ENCODE peak calls at places on chromosomes 16 and 17, in five cellular contexts. G is AG10803, C is cardiac fibroblast, W is fibroblast of mammary gland, Z is coronary artery. S is an unnamed sample.

GRCh38 chr16:20364051-20364450 is 11.5 kb upstream of the UMOD start:
- DNase-seq in W (no peak), C (no peak), G (no peak), Z (no peak), S (no peak)

GRCh38 chr16:10607157-10607556 is 26.8 kb upstream of the EMP2 start:
- DNase-seq in C (no peak), Z (no peak), G (no peak), W (no peak), S (no peak)

GRCh38 chr16:28491080-28491969 is 549 bp downstream of the CLN3 start:
- DNase-seq in Z (no peak), C (peak; percentile 13), W (no peak), G (peak; percentile 9), S (peak; percentile 39)

GRCh38 chr17:50477976-50478375 is 684 bp upstream of the RSAD1 start:
- DNase-seq in W (no peak), G (no peak), Z (peak; percentile 72), C (no peak), S (no peak)

GRCh38 chr17:67525239-67526135 is 148.4 kb downstream of the PITPNC1 start:
- DNase-seq in G (no peak), C (no peak), Z (peak; percentile 5), W (no peak), S (no peak)

GRCh38 chr17:67478266-67479118 is 101.4 kb downstream of the PITPNC1 start:
- DNase-seq in G (no peak), W (no peak), Z (no peak), C (no peak), S (no peak)

GRCh38 chr16:13552062-13552959 is 367.6 kb upstream of the ERCC4 start:
- DNase-seq in G (no peak), W (no peak), Z (no peak), C (no peak), S (peak; percentile 7)

GRCh38 chr17:17959520-17960361 is 12.5 kb downstream of the TOM1L2 start:
- DNase-seq in W (peak; percentile 45), Z (no peak), C (peak; percentile 48), G (peak; percentile 45), S (peak; percentile 72)

GRCh38 chr17:81741594-81742452 is 29.7 kb downstream of the SLC25A10 start:
- DNase-seq in Z (no peak), C (no peak), W (no peak), G (no peak), S (no peak)

GRCh38 chr16:11429823-11430222 is 84.6 kb downstream of the RMI2 start:
- DNase-seq in C (no peak), G (no peak), Z (no peak), W (peak; percentile 7), S (no peak)

GRCh38 chr16:9666834-9667480 is 515.3 kb downstream of the GRIN2A start:
- DNase-seq in G (no peak), W (no peak), Z (no peak), C (no peak), S (no peak)

GRCh38 chr16:4976079-4976478 is 17.9 kb downstream of the SEC14L5 start:
- DNase-seq in G (no peak), Z (no peak), C (no peak), W (no peak), S (peak; percentile 76)

GRCh38 chr17:57747221-57748017 is 2.3 kb upstream of the CCDC182 start:
- DNase-seq in C (peak; percentile 77), Z (no peak), W (peak; percentile 69), G (peak; percentile 68), S (peak; percentile 76)

GRCh38 chr17:72833113-72833512 is 259.4 kb downstream of the SLC39A11 start:
- DNase-seq in C (no peak), G (no peak), W (no peak), Z (no peak), S (no peak)

GRCh38 chr17:55433629-55434422 is 12.2 kb upstream of the MMD start:
- DNase-seq in Z (no peak), G (peak; percentile 93), W (peak; percentile 97), C (peak; percentile 95), S (no peak)

GRCh38 chr17:17403899-17404576 is 72.8 kb upstream of the MED9 start:
- DNase-seq in W (no peak), G (no peak), Z (no peak), C (no peak), S (no peak)

GRCh38 chr17:4808378-4808767 is 1.4 kb downstream of the PLD2 start:
- DNase-seq in G (no peak), C (peak; percentile 63), W (no peak), Z (no peak), S (no peak)

GRCh38 chr17:30426292-30426691 is 47.6 kb downstream of the CPD start:
- DNase-seq in C (no peak), Z (no peak), W (peak; percentile 60), G (no peak), S (no peak)

GRCh38 chr17:31327534-31328526 is 6.4 kb upstream of the EVI2A start:
- DNase-seq in Z (no peak), G (peak; percentile 91), C (peak; percentile 72), W (peak; percentile 93), S (no peak)

GRCh38 chr17:49218941-49219913 is 8.7 kb downstream of the ABI3 start:
- DNase-seq in G (no peak), Z (no peak), C (no peak), W (no peak), S (peak; percentile 83)

GRCh38 chr17:13562271-13562800 is 39.4 kb downstream of the HS3ST3A1 start:
- DNase-seq in W (peak; percentile 98), C (no peak), Z (peak; percentile 73), G (peak; percentile 92), S (no peak)

GRCh38 chr16:48013476-48013875 is 142.3 kb downstream of the ABCC12 start:
- DNase-seq in C (peak; percentile 29), G (no peak), W (no peak), Z (no peak), S (no peak)

GRCh38 chr17:80034977-80035686 is 540 bp downstream of the TBC1D16 start:
- DNase-seq in W (peak; percentile 41), C (peak; percentile 38), G (peak; percentile 36), Z (no peak), S (peak; percentile 22)

GRCh38 chr16:11283820-11284248 is 2.7 kb upstream of the PRM1 start:
- DNase-seq in W (peak; percentile 16), G (peak; percentile 15), Z (no peak), C (peak; percentile 52), S (no peak)

GRCh38 chr17:80476877-80477646 is 655 bp upstream of the NPTX1 start:
- DNase-seq in W (no peak), G (no peak), Z (no peak), C (no peak), S (no peak)

GRCh38 chr17:46822388-46822921 is 4.0 kb upstream of the WNT3 start:
- DNase-seq in W (no peak), G (no peak), C (no peak), Z (no peak), S (peak; percentile 24)

GRCh38 chr16:1054660-1055556 is 17.6 kb upstream of the SSTR5 start:
- DNase-seq in Z (no peak), W (peak; percentile 42), G (peak; percentile 37), C (peak; percentile 69), S (peak; percentile 21)

GRCh38 chr17:17125136-17126084 is 80.7 kb downstream of the PLD6 start:
- DNase-seq in Z (no peak), G (peak; percentile 35), W (peak; percentile 18), C (no peak), S (peak; percentile 20)

GRCh38 chr17:82497483-82498405 is 21.8 kb upstream of the FOXK2 start:
- DNase-seq in C (peak; percentile 48), Z (no peak), G (peak; percentile 94), W (peak; percentile 72), S (peak; percentile 66)

GRCh38 chr17:69154267-69154666 is 12.6 kb upstream of the ABCA6 start:
- DNase-seq in Z (no peak), G (no peak), W (no peak), C (no peak), S (no peak)

GRCh38 chr17:66716236-66717026 is 118.5 kb upstream of the CACNG5 start:
- DNase-seq in W (peak; percentile 21), G (no peak), C (peak; percentile 33), Z (no peak), S (no peak)

DNA sequence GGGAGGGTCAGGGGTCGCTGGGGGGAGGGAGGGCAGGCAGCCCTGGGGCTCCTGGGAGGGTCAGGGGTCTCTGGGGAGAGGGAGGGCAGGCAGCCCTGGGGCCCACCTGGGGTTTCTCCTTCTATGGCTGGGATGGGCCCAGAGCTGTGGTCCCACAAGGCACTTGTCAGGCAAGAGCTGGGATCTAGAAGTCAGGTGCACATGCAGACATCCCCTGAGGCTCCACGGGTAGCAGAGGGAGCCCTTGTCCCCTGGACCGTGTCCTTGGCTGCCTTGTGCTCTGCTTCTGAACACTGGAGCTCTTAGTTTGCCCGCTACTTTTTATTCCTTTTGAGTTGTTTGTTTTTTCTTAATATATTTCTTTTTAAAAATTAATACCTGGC is 1.8 kb downstream of the TUBB3 start:
- DNase-seq in G (no peak), W (no peak), Z (no peak), C (no peak), S (peak; percentile 15)
- H3K4me3 ChIP-seq in G (peak overlapping the region; percentile 73), W (peak overlapping the region; percentile 57), Z (no peak overlapping the region), C (peak overlapping the region; percentile 91), S (no peak overlapping the region)

GRCh38 chr17:2814499-2815341 is 18.5 kb downstream of the RAP1GAP2 start:
- DNase-seq in W (no peak), G (no peak), C (no peak), Z (no peak), S (peak; percentile 92)
- H3K4me3 ChIP-seq in W (no peak overlapping the region), G (no peak overlapping the region), C (no peak overlapping the region), Z (peak overlapping the region; percentile 30), S (peak overlapping the region; percentile 42)

DNA sequence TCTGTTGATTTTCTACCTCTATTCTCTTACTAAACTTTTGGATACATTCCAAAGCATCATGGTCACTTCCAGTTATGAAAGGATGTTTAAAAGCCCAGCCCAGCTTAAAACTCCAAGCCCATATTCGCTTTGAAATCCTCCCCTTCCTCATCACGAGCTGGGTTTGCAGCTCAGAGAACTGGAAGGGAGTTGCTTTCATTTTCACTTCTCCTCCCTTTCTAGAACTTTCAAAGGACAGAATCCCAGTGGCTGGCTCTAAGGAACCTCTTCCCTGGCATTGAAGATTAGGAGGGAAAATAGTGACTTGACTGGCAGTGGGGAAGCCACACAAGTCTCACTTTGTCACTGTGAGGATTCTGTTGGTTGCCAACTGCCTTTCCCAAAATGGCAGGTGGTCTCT is 100.1 kb upstream of the DYNLRB2 start:
- DNase-seq in Z (no peak), G (no peak), C (no peak), W (no peak), S (no peak)
- H3K4me3 ChIP-seq in Z (peak overlapping the region; percentile 17), G (no peak overlapping the region), C (no peak overlapping the region), W (no peak overlapping the region), S (no peak overlapping the region)

GRCh38 chr17:40344321-40345160 is 20.0 kb downstream of the GJD3 start:
- DNase-seq in Z (no peak), W (no peak), G (no peak), C (no peak), S (no peak)

GRCh38 chr17:40343126-40344119 is 21.1 kb downstream of the GJD3 start:
- DNase-seq in G (no peak), C (no peak), W (no peak), Z (no peak), S (no peak)

GRCh38 chr17:40340880-40341807 is 23.4 kb downstream of the GJD3 start:
- DNase-seq in C (peak; percentile 81), Z (peak; percentile 98), G (peak; percentile 70), W (peak; percentile 58), S (peak; percentile 88)

GRCh38 chr17:40341808-40342574 is 22.5 kb downstream of the GJD3 start:
- DNase-seq in Z (peak; percentile 92), C (peak; percentile 86), W (peak; percentile 41), G (peak; percentile 46), S (no peak)

GRCh38 chr17:40342575-40343058 is 21.9 kb downstream of the GJD3 start:
- DNase-seq in W (no peak), C (no peak), G (no peak), Z (no peak), S (no peak)
- H3K4me3 ChIP-seq in W (peak overlapping the region; percentile 58), C (peak overlapping the region; percentile 74), G (peak overlapping the region; percentile 82), Z (peak overlapping the region; percentile 98), S (no peak overlapping the region)